ENCODE peak calls at places on chromosomes 5 and 9, in six cellular contexts. V, J, R, Z, M and N are unnamed samples.

GRCh38 chr9:89497978-89498844 is at the start of gene SEMA4D:
- DNase-seq in V (peak), J (no peak), R (no peak), M (peak), Z (no peak), N (peak)

GRCh38 chr9:31854187-31854586 is 530.3 kb upstream of the ACO1 start:
- DNase-seq in V (no peak), M (no peak), Z (no peak), J (no peak), R (no peak), N (no peak)

GRCh38 chr9:75200892-75201470 is 112.7 kb downstream of the OSTF1 start:
- DNase-seq in R (no peak), J (no peak), Z (no peak), M (no peak), V (peak), N (no peak)

GRCh38 chr5:10400834-10401233 is 40.8 kb upstream of the ROPN1L start:
- DNase-seq in Z (no peak), R (no peak), V (peak), M (peak), J (no peak), N (no peak)

GRCh38 chr5:181187500-181188213 is 17.3 kb downstream of the TRIM7 start:
- DNase-seq in R (peak), V (peak), J (peak), M (no peak), Z (peak), N (no peak)

GRCh38 chr5:35776757-35777156 is 79.9 kb upstream of the IL7R start:
- DNase-seq in R (no peak), V (no peak), Z (no peak), J (no peak), M (no peak), N (no peak)

GRCh38 chr5:54904425-54904824 is 81.0 kb downstream of the ESM1 start:
- DNase-seq in J (no peak), R (no peak), Z (no peak), M (no peak), V (peak), N (no peak)

GRCh38 chr5:53814819-53815218 is 254.4 kb downstream of the NDUFS4 start:
- DNase-seq in V (no peak), J (no peak), M (no peak), R (no peak), Z (no peak), N (no peak)

GRCh38 chr5:131765261-131765660 is 31.6 kb downstream of the FNIP1 start:
- DNase-seq in R (no peak), V (no peak), Z (no peak), M (no peak), J (no peak), N (no peak)

DNA sequence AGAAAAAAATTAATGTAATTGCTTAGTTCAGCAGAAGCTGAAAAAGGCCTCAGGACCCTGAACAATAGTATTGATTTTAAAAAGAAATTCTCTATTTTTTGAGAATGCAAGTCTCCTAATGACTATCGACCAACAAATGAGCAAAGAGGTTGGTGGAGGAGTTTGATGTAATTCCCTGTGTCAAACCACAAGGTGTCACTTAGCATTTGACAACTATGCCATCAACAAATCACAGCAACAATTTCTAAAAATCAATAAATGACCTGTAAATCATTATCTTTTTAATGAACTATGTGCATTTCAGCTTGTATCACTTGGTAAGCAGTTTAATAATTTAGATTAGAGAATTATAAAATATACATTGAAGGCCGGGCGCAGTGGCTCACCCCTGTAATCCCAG is 133.7 kb downstream of the PRELID2 start:
- DNase-seq in J (no peak), Z (no peak), M (no peak), R (no peak), V (no peak), N (no peak)
- TF ChIP-seq CTCF in J (no peak), Z (peak), M (no peak), R (no peak), V (no peak), N (peak)

GRCh38 chr9:87765521-87765920 is 39.6 kb downstream of the CTSL start:
- DNase-seq in R (no peak), V (no peak), J (no peak), Z (no peak), M (no peak), N (no peak)

GRCh38 chr9:87770616-87771015 is 44.7 kb downstream of the CTSL start:
- DNase-seq in V (no peak), Z (no peak), J (no peak), R (no peak), M (no peak), N (no peak)

GRCh38 chr9:87766697-87767096 is 40.8 kb downstream of the CTSL start:
- DNase-seq in M (no peak), Z (no peak), J (no peak), R (no peak), V (no peak), N (no peak)

GRCh38 chr9:87776481-87777373 is 50.8 kb downstream of the CTSL start:
- DNase-seq in J (no peak), R (no peak), V (no peak), M (no peak), Z (no peak), N (no peak)

GRCh38 chr9:87771251-87772006 is 45.5 kb downstream of the CTSL start:
- DNase-seq in M (no peak), Z (no peak), R (no peak), J (no peak), V (no peak), N (no peak)
- TF ChIP-seq CTCF in M (no peak), Z (no peak), R (no peak), J (no peak), V (no peak), N (no peak)

DNA sequence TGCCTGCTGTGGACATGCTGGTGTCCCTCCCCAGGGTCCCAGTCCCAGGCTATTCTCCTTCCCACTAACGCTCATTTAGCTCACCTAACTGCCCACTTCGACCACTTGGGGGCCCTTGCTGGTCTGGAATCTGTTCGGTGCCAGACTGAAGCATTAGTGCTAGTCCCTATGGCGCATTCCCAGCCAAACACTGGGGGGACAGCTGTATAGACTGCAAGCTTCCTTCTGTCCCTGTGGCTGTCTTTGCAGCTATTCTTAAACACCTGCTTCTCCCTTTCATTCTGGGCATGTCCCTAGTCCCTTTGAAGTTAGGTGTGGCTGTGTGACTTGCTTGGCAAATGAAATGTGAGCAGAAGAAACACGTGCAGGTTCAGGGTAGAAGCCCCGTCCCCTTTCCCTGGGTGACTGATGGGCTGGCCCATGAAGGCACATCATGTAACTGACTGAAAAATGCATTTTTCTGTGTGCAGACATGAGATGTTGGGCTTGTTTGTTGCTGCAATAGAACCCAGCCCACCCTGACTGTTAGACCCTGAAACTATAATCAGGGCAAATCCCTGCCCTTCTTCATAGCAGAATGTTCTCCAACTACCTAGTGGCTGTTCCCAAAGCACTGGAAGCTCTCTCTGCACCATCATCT is 134.4 kb downstream of the BARX1 start:
- DNase-seq in M (no peak), J (no peak), R (no peak), V (no peak), Z (no peak), N (no peak)
- TF ChIP-seq CTCF in M (no peak), J (no peak), R (no peak), V (peak), Z (no peak), N (peak)

DNA sequence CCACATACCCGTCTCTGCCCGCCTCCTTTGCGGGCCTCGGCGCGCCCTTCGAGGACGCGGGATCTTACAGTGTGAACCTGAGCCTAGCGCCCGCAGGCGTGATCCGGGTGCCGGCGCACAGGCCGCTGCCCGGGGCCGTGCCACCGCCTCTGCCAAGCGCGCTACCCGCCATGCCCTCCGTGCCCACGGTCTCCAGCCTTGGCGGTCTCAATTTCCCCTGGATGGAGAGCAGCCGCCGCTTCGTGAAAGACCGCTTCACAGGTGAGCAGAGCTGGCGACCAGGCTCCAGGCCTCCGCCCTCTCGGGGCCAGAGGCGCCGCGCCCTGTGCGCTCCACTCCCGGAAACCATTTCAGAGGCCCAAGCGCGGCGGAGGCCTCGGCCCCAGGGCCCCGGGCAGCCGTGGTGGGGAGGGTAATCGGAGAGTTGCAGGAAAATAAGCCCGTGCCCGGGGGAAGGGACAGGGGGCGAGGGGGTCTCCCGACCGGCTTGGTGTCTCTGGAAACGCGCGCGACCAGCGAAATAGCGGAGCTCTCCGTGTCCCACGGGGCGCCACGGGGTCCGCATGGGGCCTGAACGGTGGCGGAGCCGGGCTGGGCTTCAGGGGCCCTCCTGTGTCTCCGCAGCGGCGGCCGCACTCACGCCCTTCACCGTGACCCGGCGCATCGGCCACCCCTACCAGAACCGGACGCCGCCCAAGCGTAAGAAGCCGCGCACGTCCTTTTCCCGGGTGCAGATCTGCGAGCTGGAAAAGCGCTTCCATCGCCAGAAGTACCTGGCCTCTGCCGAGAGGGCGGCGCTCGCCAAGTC is 682 bp downstream of the TLX3 start:
- DNase-seq in Z (no peak), V (no peak), R (no peak), M (no peak), J (no peak), N (no peak)
- TF ChIP-seq CTCF in Z (peak), V (peak), R (no peak), M (peak), J (no peak), N (no peak)

DNA sequence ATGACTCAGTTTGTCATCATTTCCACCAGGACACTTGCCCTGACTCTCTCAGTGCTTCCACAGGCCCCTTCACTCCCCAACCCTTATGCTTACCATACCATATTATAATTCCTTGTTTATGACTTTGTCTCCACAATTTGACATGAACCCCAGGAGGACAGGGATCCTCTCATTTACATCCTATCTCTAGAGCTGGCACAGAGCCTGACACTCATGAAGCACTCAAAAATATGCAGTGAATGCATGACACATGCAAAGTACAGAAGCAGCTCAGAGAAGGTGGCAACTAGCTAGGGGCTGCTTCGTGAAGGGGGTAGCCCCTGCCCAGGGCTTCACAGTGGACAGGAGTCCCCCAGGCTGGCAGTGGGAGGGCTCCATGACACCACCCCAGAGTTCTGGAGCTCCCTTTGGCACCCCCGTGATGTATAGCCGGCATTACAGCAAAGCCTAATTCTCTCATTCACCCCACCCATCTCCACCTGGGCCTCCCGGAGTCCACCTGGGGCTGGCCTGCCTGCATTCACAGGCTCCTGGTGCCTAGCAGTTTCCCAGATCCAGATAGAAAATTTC is 112.0 kb upstream of the SPOCK1 start:
- DNase-seq in Z (no peak), M (no peak), V (no peak), J (no peak), R (no peak), N (no peak)
- TF ChIP-seq CTCF in Z (no peak), M (no peak), V (no peak), J (no peak), R (no peak), N (no peak)

GRCh38 chr5:171270136-171270535 is 38.9 kb upstream of the TLX3 start:
- DNase-seq in M (no peak), J (no peak), V (no peak), R (no peak), Z (no peak), N (no peak)

GRCh38 chr5:171275822-171276544 is 33.1 kb upstream of the TLX3 start:
- DNase-seq in R (no peak), V (no peak), M (no peak), Z (no peak), J (no peak), N (no peak)

GRCh38 chr5:171269717-171270116 is 39.3 kb upstream of the TLX3 start:
- DNase-seq in J (no peak), R (no peak), V (peak), Z (no peak), M (peak), N (no peak)

GRCh38 chr5:171271798-171272197 is 37.2 kb upstream of the TLX3 start:
- DNase-seq in V (no peak), R (no peak), Z (no peak), J (no peak), M (no peak), N (no peak)

DNA sequence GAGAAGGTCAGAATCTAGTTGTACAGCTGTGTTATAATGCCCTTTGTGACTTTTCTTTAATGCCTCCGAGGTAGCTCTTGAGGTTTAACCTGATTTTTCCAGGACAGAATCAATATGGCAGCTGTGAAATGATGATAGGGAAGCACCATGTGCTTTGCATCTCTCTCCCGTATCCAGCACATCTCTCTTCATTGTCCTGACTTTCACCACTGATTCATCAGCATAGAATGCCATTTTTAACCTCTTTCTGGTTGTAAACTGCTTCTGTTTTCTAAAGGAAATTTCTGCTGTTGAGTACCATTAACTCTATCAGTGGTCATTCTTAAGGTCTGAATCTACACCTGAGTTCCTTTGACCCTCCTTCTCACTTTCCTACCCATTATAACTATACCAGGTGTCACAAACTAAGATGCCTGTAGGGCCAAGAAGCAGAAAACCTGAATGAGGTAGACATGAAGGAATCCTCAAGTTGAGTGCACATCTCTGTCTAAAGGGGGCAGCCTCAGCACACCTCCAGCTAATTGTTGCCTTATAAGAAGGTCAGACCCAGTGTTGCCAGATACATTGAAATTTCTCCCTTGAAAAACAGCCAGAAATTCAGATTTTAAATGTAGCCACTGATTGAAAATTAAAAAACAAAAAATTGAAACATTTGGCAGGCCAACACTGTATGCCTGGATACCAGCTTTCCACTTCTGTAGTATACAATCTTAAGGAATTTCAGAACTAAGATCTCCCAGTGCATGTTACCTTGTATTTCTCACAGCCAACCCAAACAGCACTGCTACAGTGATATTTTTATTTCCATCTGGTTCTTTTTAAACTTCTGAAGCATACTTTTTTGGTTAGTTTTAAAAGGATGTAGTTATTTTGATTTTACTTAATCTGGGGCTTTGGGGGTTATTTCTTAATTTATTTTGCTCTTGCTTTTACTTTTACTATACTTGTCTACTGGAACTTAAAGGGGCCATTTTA is 35.8 kb upstream of the TLX3 start:
- DNase-seq in R (no peak), J (no peak), M (no peak), V (peak), Z (no peak), N (no peak)
- TF ChIP-seq CTCF in R (no peak), J (no peak), M (peak), V (peak), Z (peak), N (peak)

DNA sequence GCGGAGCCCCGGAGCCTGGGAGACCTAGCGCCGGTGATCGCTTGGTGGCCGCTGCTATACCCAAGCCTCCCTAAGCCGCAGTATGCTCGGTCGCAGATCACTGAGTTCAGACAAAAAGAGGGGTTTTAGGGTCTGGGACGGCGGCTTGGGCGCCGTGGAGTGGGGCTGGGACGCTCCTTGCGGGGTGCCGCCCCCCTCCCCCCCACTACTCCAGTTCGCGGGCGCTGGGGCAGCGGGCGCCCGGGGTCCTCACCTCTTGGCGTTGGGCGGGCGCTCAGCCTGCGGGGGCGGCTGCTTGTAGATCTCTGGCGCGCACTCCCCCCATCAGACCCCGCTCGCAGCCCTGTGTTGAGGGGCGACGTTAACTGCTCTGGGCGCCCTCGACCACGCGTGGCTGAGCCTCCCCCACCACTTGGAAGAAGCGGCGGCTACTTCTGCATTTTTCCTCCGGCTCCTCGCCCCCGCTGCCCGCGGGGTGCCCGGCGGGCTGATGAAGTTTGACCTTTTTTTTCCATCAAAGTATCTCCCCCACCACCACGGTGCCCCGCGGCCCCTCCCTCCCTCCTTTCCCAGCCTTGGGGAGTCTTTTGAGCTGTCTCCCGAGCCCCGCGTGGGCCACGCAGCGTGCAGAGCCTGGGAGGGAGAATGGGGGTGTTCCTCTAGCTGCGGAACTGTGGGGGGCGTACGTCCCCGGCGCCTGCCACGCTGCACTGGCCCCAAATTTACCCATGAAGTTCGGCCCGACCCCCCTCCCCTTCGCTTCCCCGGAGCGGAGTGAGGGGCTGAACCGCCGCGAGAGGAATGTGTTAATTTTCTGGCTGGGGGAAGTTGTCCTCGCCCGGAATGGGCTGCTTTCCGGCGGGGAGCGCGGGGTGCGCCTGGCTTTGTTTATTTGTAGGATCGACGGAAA is 1.2 kb downstream of the CXXC5 start:
- DNase-seq in M (no peak), Z (no peak), V (no peak), J (no peak), R (peak), N (no peak)
- TF ChIP-seq CTCF in M (no peak), Z (no peak), V (no peak), J (no peak), R (no peak), N (no peak)

GRCh38 chr5:108093186-108093585 is 288.7 kb downstream of the FBXL17 start:
- DNase-seq in J (no peak), M (no peak), V (peak), Z (no peak), R (no peak), N (no peak)
- TF ChIP-seq CTCF in J (no peak), M (peak), V (peak), Z (peak), R (no peak), N (peak)

GRCh38 chr5:174424219-174425053 is 299.9 kb upstream of the MSX2 start:
- DNase-seq in J (no peak), Z (no peak), M (no peak), R (no peak), V (no peak), N (no peak)
- TF ChIP-seq CTCF in J (no peak), Z (peak), M (peak), R (no peak), V (no peak), N (peak)